ENCODE peak calls at places on chromosomes 2 and 18, in seven cellular contexts. J is heart left ventricle; G is mammary epithelial cell; S is CD8-positive, alpha-beta memory T cell; Q is CD4-positive, alpha-beta memory T cell; P is CD8-positive, alpha-beta T cell; I is sigmoid colon. L is an unnamed sample.

GRCh38 chr18:13011719-13012118 is 20.6 kb downstream of the CEP192 start:
- DNase-seq in J (no peak), G (peak; percentile 89), S (no peak), Q (no peak), P (no peak), I (no peak), L (no peak)

GRCh38 chr2:178241852-178242551 is 47.7 kb downstream of the OSBPL6 start:
- DNase-seq in J (peak; percentile 41), G (peak; percentile 82), S (no peak), Q (no peak), P (no peak), I (peak; percentile 80), L (no peak)

GRCh38 chr2:217887841-217888665 is 114.7 kb downstream of the TNS1 start:
- DNase-seq in J (peak; percentile 91), G (no peak), S (no peak), Q (no peak), P (no peak), I (no peak), L (no peak)

GRCh38 chr2:231479455-231479854 is 15.2 kb upstream of the NCL start:
- DNase-seq in J (no peak), G (no peak), S (no peak), Q (no peak), P (no peak), I (no peak), L (no peak)

GRCh38 chr2:229601936-229602335 is 112.4 kb downstream of the DNER start:
- DNase-seq in J (no peak), G (no peak), S (no peak), Q (no peak), P (no peak), I (no peak), L (no peak)

GRCh38 chr2:226799976-226800940 is 638 bp upstream of the IRS1 start:
- DNase-seq in J (peak; percentile 46), G (no peak), S (no peak), Q (no peak), P (no peak), I (peak; percentile 71), L (no peak)

GRCh38 chr2:62309465-62310091 is 113.7 kb downstream of the B3GNT2 start:
- DNase-seq in J (peak; percentile 38), G (no peak), S (peak; percentile 30), Q (no peak), P (no peak), I (no peak), L (peak; percentile 35)

GRCh38 chr2:203328735-203329549 is 748 bp downstream of the ABI2 start:
- DNase-seq in J (peak; percentile 45), G (peak; percentile 56), S (peak; percentile 39), Q (peak; percentile 27), P (no peak), I (no peak), L (peak; percentile 1)

GRCh38 chr2:147554708-147555107 is 290.1 kb upstream of the ACVR2A start:
- DNase-seq in J (peak; percentile 50), G (no peak), S (no peak), Q (no peak), P (no peak), I (peak; percentile 75), L (no peak)

GRCh38 chr2:59594671-59595222 is 958.7 kb downstream of the BCL11A start:
- DNase-seq in J (no peak), G (no peak), S (no peak), Q (no peak), P (no peak), I (no peak), L (no peak)

GRCh38 chr2:157788201-157788600 is 87.9 kb downstream of the ACVR1 start:
- DNase-seq in J (no peak), G (no peak), S (no peak), Q (no peak), P (no peak), I (no peak), L (no peak)

GRCh38 chr18:78982186-78982585 is 2.6 kb downstream of the SALL3 start:
- DNase-seq in J (no peak), G (no peak), S (no peak), Q (no peak), P (no peak), I (no peak), L (no peak)

GRCh38 chr2:96934831-96935545 is 51.4 kb downstream of the FAM178B start:
- DNase-seq in J (no peak), G (no peak), S (no peak), Q (no peak), P (no peak), I (no peak), L (no peak)

GRCh38 chr2:190320696-190321095 is 1.1 kb upstream of the HIBCH start:
- DNase-seq in J (no peak), G (peak; percentile 12), S (no peak), Q (no peak), P (no peak), I (no peak), L (no peak)

GRCh38 chr2:75340560-75340959 is 141.2 kb upstream of the TACR1 start:
- DNase-seq in J (no peak), G (no peak), S (no peak), Q (no peak), P (no peak), I (no peak), L (no peak)

GRCh38 chr2:110793034-110793433 is 60.7 kb downstream of the ACOXL start:
- DNase-seq in J (no peak), G (no peak), S (no peak), Q (no peak), P (no peak), I (no peak), L (no peak)

GRCh38 chr2:60779426-60779825 is 23.4 kb downstream of the PAPOLG start:
- DNase-seq in J (no peak), G (no peak), S (no peak), Q (no peak), P (no peak), I (no peak), L (no peak)

GRCh38 chr2:45636013-45636412 is 15.5 kb upstream of the PRKCE start:
- DNase-seq in J (no peak), G (no peak), S (no peak), Q (no peak), P (no peak), I (no peak), L (no peak)

GRCh38 chr2:138090330-138090729 is 126.1 kb downstream of the HNMT start:
- DNase-seq in J (no peak), G (peak; percentile 56), S (no peak), Q (no peak), P (no peak), I (no peak), L (no peak)

GRCh38 chr2:121150126-121150525 is 134.9 kb downstream of the TFCP2L1 start:
- DNase-seq in J (no peak), G (no peak), S (no peak), Q (no peak), P (no peak), I (no peak), L (no peak)

DNA sequence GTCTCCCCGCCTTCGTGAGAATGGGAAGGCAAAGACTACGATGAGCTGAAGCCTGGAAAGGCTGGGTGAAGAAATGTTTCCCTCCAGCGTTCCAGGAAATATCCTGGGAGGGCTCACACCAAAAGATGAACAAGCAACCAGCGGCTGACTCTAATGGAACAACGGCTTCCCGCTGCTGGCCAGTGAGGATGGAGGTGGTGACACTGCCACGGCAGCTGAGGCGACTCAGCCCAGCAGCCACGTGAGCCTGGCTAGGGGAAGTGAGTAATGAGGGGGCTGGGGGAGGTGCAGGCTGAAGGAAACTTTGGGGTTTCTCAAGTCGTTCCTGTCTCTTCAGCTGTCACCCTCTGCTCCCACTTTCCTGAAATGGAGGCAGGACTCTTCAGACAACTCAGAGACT is 105.0 kb upstream of the SMAD7 start:
- DNase-seq in J (peak; percentile 70), G (peak; percentile 17), S (no peak), Q (no peak), P (no peak), I (peak; percentile 93), L (no peak)
- H3K27ac ChIP-seq in J (peak overlapping the region; percentile 52), G (no peak overlapping the region), S (no peak overlapping the region), Q (no peak overlapping the region), P (no peak overlapping the region), I (peak overlapping the region; percentile 11), L (no peak overlapping the region)

GRCh38 chr2:69131452-69131851 is 118.5 kb downstream of the ANTXR1 start:
- DNase-seq in J (no peak), G (no peak), S (no peak), Q (no peak), P (no peak), I (no peak), L (no peak)
- H3K27ac ChIP-seq in J (no peak overlapping the region), G (no peak overlapping the region), S (no peak overlapping the region), Q (no peak overlapping the region), P (no peak overlapping the region), I (no peak overlapping the region), L (no peak overlapping the region)

DNA sequence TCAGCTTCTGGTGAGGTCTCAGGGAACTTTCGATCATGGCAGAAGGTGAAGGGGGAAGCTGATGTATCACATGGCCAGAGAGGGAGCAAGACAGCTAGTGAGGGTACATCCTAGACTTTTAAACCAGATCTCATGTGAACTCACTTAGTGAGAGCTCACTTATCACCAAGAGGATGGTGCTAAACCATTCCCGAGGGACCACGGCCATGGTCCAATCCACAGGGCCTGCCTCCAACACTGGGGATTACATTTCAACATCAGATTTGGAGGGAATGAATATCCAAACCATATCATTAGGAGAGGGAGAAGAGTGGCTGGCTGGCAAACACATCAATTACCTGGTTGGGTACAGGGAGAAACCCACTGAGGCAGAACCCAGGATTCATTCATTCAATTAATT is 75.7 kb upstream of the HAAO start:
- DNase-seq in J (no peak), G (no peak), S (no peak), Q (no peak), P (no peak), I (no peak), L (no peak)
- H3K27ac ChIP-seq in J (peak overlapping the region; percentile 89), G (no peak overlapping the region), S (no peak overlapping the region), Q (no peak overlapping the region), P (no peak overlapping the region), I (no peak overlapping the region), L (no peak overlapping the region)

DNA sequence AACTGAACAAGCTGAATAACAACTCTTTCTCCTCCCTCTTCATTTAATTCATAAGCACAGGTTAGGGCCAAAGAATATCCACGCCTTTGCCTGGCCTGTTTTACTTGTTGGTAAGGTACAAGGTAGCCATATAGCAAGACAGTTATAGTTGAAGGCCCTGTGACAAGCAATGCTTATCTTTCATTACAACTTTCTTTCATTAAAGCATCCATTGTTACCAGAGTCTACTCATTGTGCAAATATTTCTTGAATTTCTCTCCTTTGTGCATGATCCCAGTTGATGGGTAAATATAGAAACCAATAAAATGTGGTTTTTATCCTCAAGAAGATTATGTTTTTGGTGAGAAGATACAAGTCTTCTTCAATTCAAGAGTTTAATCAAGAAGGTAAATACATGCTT is 140.2 kb downstream of the UBE2E3 start:
- DNase-seq in J (no peak), G (peak; percentile 40), S (no peak), Q (no peak), P (no peak), I (no peak), L (no peak)
- H3K27ac ChIP-seq in J (no peak overlapping the region), G (no peak overlapping the region), S (no peak overlapping the region), Q (no peak overlapping the region), P (no peak overlapping the region), I (no peak overlapping the region), L (no peak overlapping the region)

L was measured in CD4-positive, alpha-beta T cell.